ENCODE peak calls at places on chromosome 4, in six cellular contexts. One of them, this sample, is unnamed.
A peak's percentile ranks its signal among the peaks of the same experiment; 100 is the strongest.

GRCh38 chr4:23945521-23946017 is 55.7 kb upstream of the PPARGC1A start:
- DNase-seq in progenitor cell of endocrine pancreas: no peak
- DNase-seq in T-cell: no peak
- DNase-seq in A549: no peak
- DNase-seq in NCI-H748 treated with DMSO at 0.1 percent for 48 hours: no peak
- DNase-seq in activated CD8-positive, alpha-beta memory T cell treated with anti-CD3 and anti-CD28 coated beads for 1 hour: no peak
- DNase-seq in this sample: no peak

GRCh38 chr4:2482693-2483092 is 13.8 kb downstream of the RNF4 start:
- DNase-seq in progenitor cell of endocrine pancreas: no peak
- DNase-seq in T-cell: no peak
- DNase-seq in A549: no peak
- DNase-seq in NCI-H748 treated with DMSO at 0.1 percent for 48 hours: no peak
- DNase-seq in activated CD8-positive, alpha-beta memory T cell treated with anti-CD3 and anti-CD28 coated beads for 1 hour: no peak
- DNase-seq in this sample: no peak

GRCh38 chr4:2105559-2105958 is 46.4 kb downstream of the NAT8L start:
- DNase-seq in progenitor cell of endocrine pancreas: no peak
- DNase-seq in T-cell: no peak
- DNase-seq in A549: no peak
- DNase-seq in NCI-H748 treated with DMSO at 0.1 percent for 48 hours: no peak
- DNase-seq in activated CD8-positive, alpha-beta memory T cell treated with anti-CD3 and anti-CD28 coated beads for 1 hour: no peak
- DNase-seq in this sample: no peak

GRCh38 chr4:153934689-153935017 is 145.8 kb upstream of the SFRP2 start:
- DNase-seq in progenitor cell of endocrine pancreas: no peak
- DNase-seq in T-cell: no peak
- DNase-seq in A549: no peak
- DNase-seq in NCI-H748 treated with DMSO at 0.1 percent for 48 hours: no peak
- DNase-seq in activated CD8-positive, alpha-beta memory T cell treated with anti-CD3 and anti-CD28 coated beads for 1 hour: no peak
- DNase-seq in this sample: no peak

GRCh38 chr4:56511098-56511497 is 5.5 kb downstream of the ARL9 start:
- DNase-seq in progenitor cell of endocrine pancreas: no peak
- DNase-seq in T-cell: no peak
- DNase-seq in A549: no peak
- DNase-seq in NCI-H748 treated with DMSO at 0.1 percent for 48 hours: no peak
- DNase-seq in activated CD8-positive, alpha-beta memory T cell treated with anti-CD3 and anti-CD28 coated beads for 1 hour: no peak
- DNase-seq in this sample: no peak

GRCh38 chr4:153347117-153347516 is 2.6 kb downstream of the MND1 start:
- DNase-seq in progenitor cell of endocrine pancreas: no peak
- DNase-seq in T-cell: no peak
- DNase-seq in A549: no peak
- DNase-seq in NCI-H748 treated with DMSO at 0.1 percent for 48 hours: no peak
- DNase-seq in activated CD8-positive, alpha-beta memory T cell treated with anti-CD3 and anti-CD28 coated beads for 1 hour: no peak
- DNase-seq in this sample: no peak

GRCh38 chr4:140851032-140851636 is 94.9 kb upstream of the TBC1D9 start:
- DNase-seq in progenitor cell of endocrine pancreas: peak; percentile 47
- DNase-seq in T-cell: no peak
- DNase-seq in A549: peak; percentile 49
- DNase-seq in NCI-H748 treated with DMSO at 0.1 percent for 48 hours: peak; percentile 60
- DNase-seq in activated CD8-positive, alpha-beta memory T cell treated with anti-CD3 and anti-CD28 coated beads for 1 hour: no peak
- DNase-seq in this sample: peak; percentile 66

GRCh38 chr4:53711916-53712315 is 120.6 kb upstream of the LNX1 start:
- DNase-seq in progenitor cell of endocrine pancreas: no peak
- DNase-seq in T-cell: no peak
- DNase-seq in A549: no peak
- DNase-seq in NCI-H748 treated with DMSO at 0.1 percent for 48 hours: no peak
- DNase-seq in activated CD8-positive, alpha-beta memory T cell treated with anti-CD3 and anti-CD28 coated beads for 1 hour: no peak
- DNase-seq in this sample: no peak

GRCh38 chr4:72366601-72367000 is 202.4 kb downstream of the ADAMTS3 start:
- DNase-seq in progenitor cell of endocrine pancreas: no peak
- DNase-seq in T-cell: no peak
- DNase-seq in A549: no peak
- DNase-seq in NCI-H748 treated with DMSO at 0.1 percent for 48 hours: no peak
- DNase-seq in activated CD8-positive, alpha-beta memory T cell treated with anti-CD3 and anti-CD28 coated beads for 1 hour: no peak
- DNase-seq in this sample: no peak

GRCh38 chr4:112125416-112125815 is 19.8 kb upstream of the FAM241A start:
- DNase-seq in progenitor cell of endocrine pancreas: no peak
- DNase-seq in T-cell: no peak
- DNase-seq in A549: no peak
- DNase-seq in NCI-H748 treated with DMSO at 0.1 percent for 48 hours: no peak
- DNase-seq in activated CD8-positive, alpha-beta memory T cell treated with anti-CD3 and anti-CD28 coated beads for 1 hour: no peak
- DNase-seq in this sample: no peak

GRCh38 chr4:84389406-84389805 is 109.7 kb downstream of the NKX6-1 start:
- DNase-seq in progenitor cell of endocrine pancreas: no peak
- DNase-seq in T-cell: no peak
- DNase-seq in A549: no peak
- DNase-seq in NCI-H748 treated with DMSO at 0.1 percent for 48 hours: no peak
- DNase-seq in activated CD8-positive, alpha-beta memory T cell treated with anti-CD3 and anti-CD28 coated beads for 1 hour: no peak
- DNase-seq in this sample: no peak

GRCh38 chr4:26226978-26227377 is 93.8 kb upstream of the RBPJ start:
- DNase-seq in progenitor cell of endocrine pancreas: no peak
- DNase-seq in T-cell: no peak
- DNase-seq in A549: no peak
- DNase-seq in NCI-H748 treated with DMSO at 0.1 percent for 48 hours: no peak
- DNase-seq in activated CD8-positive, alpha-beta memory T cell treated with anti-CD3 and anti-CD28 coated beads for 1 hour: no peak
- DNase-seq in this sample: no peak

GRCh38 chr4:98564847-98565246 is 93.6 kb downstream of the TSPAN5 start:
- DNase-seq in progenitor cell of endocrine pancreas: no peak
- DNase-seq in T-cell: no peak
- DNase-seq in A549: no peak
- DNase-seq in NCI-H748 treated with DMSO at 0.1 percent for 48 hours: no peak
- DNase-seq in activated CD8-positive, alpha-beta memory T cell treated with anti-CD3 and anti-CD28 coated beads for 1 hour: no peak
- DNase-seq in this sample: no peak

GRCh38 chr4:113141901-113142346 is 92.5 kb downstream of the ANK2 start:
- DNase-seq in progenitor cell of endocrine pancreas: no peak
- DNase-seq in T-cell: no peak
- DNase-seq in A549: no peak
- DNase-seq in NCI-H748 treated with DMSO at 0.1 percent for 48 hours: peak; percentile 90
- DNase-seq in activated CD8-positive, alpha-beta memory T cell treated with anti-CD3 and anti-CD28 coated beads for 1 hour: no peak
- DNase-seq in this sample: no peak

GRCh38 chr4:8915201-8916200 is 43.9 kb upstream of the HMX1 start:
- DNase-seq in progenitor cell of endocrine pancreas: peak; percentile 7
- DNase-seq in T-cell: no peak
- DNase-seq in A549: no peak
- DNase-seq in NCI-H748 treated with DMSO at 0.1 percent for 48 hours: no peak
- DNase-seq in activated CD8-positive, alpha-beta memory T cell treated with anti-CD3 and anti-CD28 coated beads for 1 hour: no peak
- DNase-seq in this sample: no peak

GRCh38 chr4:179307297-179308136 is 1865.3 kb upstream of the AGA start:
- DNase-seq in progenitor cell of endocrine pancreas: peak; percentile 19
- DNase-seq in T-cell: no peak
- DNase-seq in A549: peak; percentile 1
- DNase-seq in NCI-H748 treated with DMSO at 0.1 percent for 48 hours: no peak
- DNase-seq in activated CD8-positive, alpha-beta memory T cell treated with anti-CD3 and anti-CD28 coated beads for 1 hour: no peak
- DNase-seq in this sample: peak; percentile 45

GRCh38 chr4:80114732-80115265 is 41.8 kb upstream of the ANTXR2 start:
- DNase-seq in progenitor cell of endocrine pancreas: no peak
- DNase-seq in T-cell: no peak
- DNase-seq in A549: no peak
- DNase-seq in NCI-H748 treated with DMSO at 0.1 percent for 48 hours: no peak
- DNase-seq in activated CD8-positive, alpha-beta memory T cell treated with anti-CD3 and anti-CD28 coated beads for 1 hour: no peak
- DNase-seq in this sample: no peak

GRCh38 chr4:3689576-3690551 is 76.3 kb upstream of the ADRA2C start:
- DNase-seq in progenitor cell of endocrine pancreas: no peak
- DNase-seq in T-cell: no peak
- DNase-seq in A549: no peak
- DNase-seq in NCI-H748 treated with DMSO at 0.1 percent for 48 hours: no peak
- DNase-seq in activated CD8-positive, alpha-beta memory T cell treated with anti-CD3 and anti-CD28 coated beads for 1 hour: no peak
- DNase-seq in this sample: no peak

GRCh38 chr4:81429607-81430006 is 42.1 kb downstream of the RASGEF1B start:
- DNase-seq in progenitor cell of endocrine pancreas: no peak
- DNase-seq in T-cell: no peak
- DNase-seq in A549: no peak
- DNase-seq in NCI-H748 treated with DMSO at 0.1 percent for 48 hours: no peak
- DNase-seq in activated CD8-positive, alpha-beta memory T cell treated with anti-CD3 and anti-CD28 coated beads for 1 hour: no peak
- DNase-seq in this sample: no peak

GRCh38 chr4:149914521-149915115 is 99.0 kb upstream of the IQCM start:
- DNase-seq in progenitor cell of endocrine pancreas: peak; percentile 22
- DNase-seq in T-cell: peak; percentile 4
- DNase-seq in A549: peak; percentile 25
- DNase-seq in NCI-H748 treated with DMSO at 0.1 percent for 48 hours: peak; percentile 51
- DNase-seq in activated CD8-positive, alpha-beta memory T cell treated with anti-CD3 and anti-CD28 coated beads for 1 hour: no peak
- DNase-seq in this sample: peak; percentile 49

GRCh38 chr4:170025523-170026252 is 507 bp downstream of the MFAP3L start:
- DNase-seq in progenitor cell of endocrine pancreas: peak; percentile 9
- DNase-seq in T-cell: no peak
- DNase-seq in A549: peak; percentile 7
- DNase-seq in NCI-H748 treated with DMSO at 0.1 percent for 48 hours: no peak
- DNase-seq in activated CD8-positive, alpha-beta memory T cell treated with anti-CD3 and anti-CD28 coated beads for 1 hour: no peak
- DNase-seq in this sample: peak; percentile 52

GRCh38 chr4:72857787-72858186 is 211.7 kb downstream of the COX18 start:
- DNase-seq in progenitor cell of endocrine pancreas: no peak
- DNase-seq in T-cell: no peak
- DNase-seq in A549: no peak
- DNase-seq in NCI-H748 treated with DMSO at 0.1 percent for 48 hours: no peak
- DNase-seq in activated CD8-positive, alpha-beta memory T cell treated with anti-CD3 and anti-CD28 coated beads for 1 hour: no peak
- DNase-seq in this sample: no peak

GRCh38 chr4:185143596-185143969 is 517 bp downstream of the SLC25A4 start:
- DNase-seq in progenitor cell of endocrine pancreas: no peak
- DNase-seq in T-cell: peak; percentile 21
- DNase-seq in A549: no peak
- DNase-seq in NCI-H748 treated with DMSO at 0.1 percent for 48 hours: peak; percentile 9
- DNase-seq in activated CD8-positive, alpha-beta memory T cell treated with anti-CD3 and anti-CD28 coated beads for 1 hour: no peak
- DNase-seq in this sample: peak; percentile 14

GRCh38 chr4:115159141-115159540 is 45.7 kb upstream of the NDST4 start:
- DNase-seq in progenitor cell of endocrine pancreas: no peak
- DNase-seq in T-cell: no peak
- DNase-seq in A549: no peak
- DNase-seq in NCI-H748 treated with DMSO at 0.1 percent for 48 hours: no peak
- DNase-seq in activated CD8-positive, alpha-beta memory T cell treated with anti-CD3 and anti-CD28 coated beads for 1 hour: no peak
- DNase-seq in this sample: no peak

GRCh38 chr4:2255501-2256155 is 6.3 kb downstream of the MXD4 start:
- DNase-seq in progenitor cell of endocrine pancreas: no peak
- DNase-seq in T-cell: no peak
- DNase-seq in A549: no peak
- DNase-seq in NCI-H748 treated with DMSO at 0.1 percent for 48 hours: no peak
- DNase-seq in activated CD8-positive, alpha-beta memory T cell treated with anti-CD3 and anti-CD28 coated beads for 1 hour: no peak
- DNase-seq in this sample: no peak

GRCh38 chr4:15182600-15183222 is 180.4 kb downstream of the CPEB2 start:
- DNase-seq in progenitor cell of endocrine pancreas: no peak
- DNase-seq in T-cell: no peak
- DNase-seq in A549: no peak
- DNase-seq in NCI-H748 treated with DMSO at 0.1 percent for 48 hours: no peak
- DNase-seq in activated CD8-positive, alpha-beta memory T cell treated with anti-CD3 and anti-CD28 coated beads for 1 hour: no peak
- DNase-seq in this sample: no peak

GRCh38 chr4:71446479-71447081 is 107.8 kb downstream of the SLC4A4 start:
- DNase-seq in progenitor cell of endocrine pancreas: no peak
- DNase-seq in T-cell: no peak
- DNase-seq in A549: no peak
- DNase-seq in NCI-H748 treated with DMSO at 0.1 percent for 48 hours: no peak
- DNase-seq in activated CD8-positive, alpha-beta memory T cell treated with anti-CD3 and anti-CD28 coated beads for 1 hour: no peak
- DNase-seq in this sample: no peak

GRCh38 chr4:172791841-172792240 is 376.8 kb upstream of the GALNT7 start:
- DNase-seq in progenitor cell of endocrine pancreas: no peak
- DNase-seq in T-cell: no peak
- DNase-seq in A549: no peak
- DNase-seq in NCI-H748 treated with DMSO at 0.1 percent for 48 hours: no peak
- DNase-seq in activated CD8-positive, alpha-beta memory T cell treated with anti-CD3 and anti-CD28 coated beads for 1 hour: no peak
- DNase-seq in this sample: no peak

GRCh38 chr4:101334963-101335572 is 12.3 kb downstream of the PPP3CA start:
- DNase-seq in progenitor cell of endocrine pancreas: no peak
- DNase-seq in T-cell: no peak
- DNase-seq in A549: no peak
- DNase-seq in NCI-H748 treated with DMSO at 0.1 percent for 48 hours: peak; percentile 51
- DNase-seq in activated CD8-positive, alpha-beta memory T cell treated with anti-CD3 and anti-CD28 coated beads for 1 hour: no peak
- DNase-seq in this sample: no peak

GRCh38 chr4:169660929-169661328 is 40.6 kb downstream of the CLCN3 start:
- DNase-seq in progenitor cell of endocrine pancreas: no peak
- DNase-seq in T-cell: no peak
- DNase-seq in A549: no peak
- DNase-seq in NCI-H748 treated with DMSO at 0.1 percent for 48 hours: no peak
- DNase-seq in activated CD8-positive, alpha-beta memory T cell treated with anti-CD3 and anti-CD28 coated beads for 1 hour: no peak
- DNase-seq in this sample: no peak

GRCh38 chr4:180150818-180151217 is 2092.4 kb upstream of the TENM3 start:
- DNase-seq in progenitor cell of endocrine pancreas: no peak
- DNase-seq in T-cell: no peak
- DNase-seq in A549: no peak
- DNase-seq in NCI-H748 treated with DMSO at 0.1 percent for 48 hours: peak; percentile 18
- DNase-seq in activated CD8-positive, alpha-beta memory T cell treated with anti-CD3 and anti-CD28 coated beads for 1 hour: no peak
- DNase-seq in this sample: no peak

GRCh38 chr4:105277702-105278101 is 131.0 kb downstream of the TET2 start:
- DNase-seq in progenitor cell of endocrine pancreas: no peak
- DNase-seq in T-cell: no peak
- DNase-seq in A549: no peak
- DNase-seq in NCI-H748 treated with DMSO at 0.1 percent for 48 hours: peak; percentile 40
- DNase-seq in activated CD8-positive, alpha-beta memory T cell treated with anti-CD3 and anti-CD28 coated beads for 1 hour: no peak
- DNase-seq in this sample: no peak

GRCh38 chr4:6092131-6092530 is 73.9 kb upstream of the C4orf50 start:
- DNase-seq in progenitor cell of endocrine pancreas: no peak
- DNase-seq in T-cell: no peak
- DNase-seq in A549: no peak
- DNase-seq in NCI-H748 treated with DMSO at 0.1 percent for 48 hours: no peak
- DNase-seq in activated CD8-positive, alpha-beta memory T cell treated with anti-CD3 and anti-CD28 coated beads for 1 hour: no peak
- DNase-seq in this sample: no peak

GRCh38 chr4:65120287-65120686 is 550.0 kb downstream of the EPHA5 start:
- DNase-seq in progenitor cell of endocrine pancreas: no peak
- DNase-seq in T-cell: no peak
- DNase-seq in A549: no peak
- DNase-seq in NCI-H748 treated with DMSO at 0.1 percent for 48 hours: no peak
- DNase-seq in activated CD8-positive, alpha-beta memory T cell treated with anti-CD3 and anti-CD28 coated beads for 1 hour: no peak
- DNase-seq in this sample: no peak

GRCh38 chr4:130808492-130808891 is 1712.5 kb downstream of the C4orf33 start:
- DNase-seq in progenitor cell of endocrine pancreas: no peak
- DNase-seq in T-cell: no peak
- DNase-seq in A549: no peak
- DNase-seq in NCI-H748 treated with DMSO at 0.1 percent for 48 hours: peak; percentile 2
- DNase-seq in activated CD8-positive, alpha-beta memory T cell treated with anti-CD3 and anti-CD28 coated beads for 1 hour: no peak
- DNase-seq in this sample: no peak

GRCh38 chr4:1501754-1502500 is 95.7 kb upstream of the NKX1-1 start:
- DNase-seq in progenitor cell of endocrine pancreas: no peak
- DNase-seq in T-cell: no peak
- DNase-seq in A549: no peak
- DNase-seq in NCI-H748 treated with DMSO at 0.1 percent for 48 hours: no peak
- DNase-seq in activated CD8-positive, alpha-beta memory T cell treated with anti-CD3 and anti-CD28 coated beads for 1 hour: no peak
- DNase-seq in this sample: no peak

GRCh38 chr4:25702848-25703247 is 47.2 kb downstream of the SLC34A2 start:
- DNase-seq in progenitor cell of endocrine pancreas: no peak
- DNase-seq in T-cell: no peak
- DNase-seq in A549: no peak
- DNase-seq in NCI-H748 treated with DMSO at 0.1 percent for 48 hours: no peak
- DNase-seq in activated CD8-positive, alpha-beta memory T cell treated with anti-CD3 and anti-CD28 coated beads for 1 hour: no peak
- DNase-seq in this sample: no peak

GRCh38 chr4:89301902-89302301 is 5.7 kb downstream of the GPRIN3 start:
- DNase-seq in progenitor cell of endocrine pancreas: no peak
- DNase-seq in T-cell: no peak
- DNase-seq in A549: no peak
- DNase-seq in NCI-H748 treated with DMSO at 0.1 percent for 48 hours: no peak
- DNase-seq in activated CD8-positive, alpha-beta memory T cell treated with anti-CD3 and anti-CD28 coated beads for 1 hour: no peak
- DNase-seq in this sample: no peak

This sample was measured in HEK293T.